ENCODE peak calls at places on chromosomes 6 and 20, in seven cellular contexts. Z is left cardiac atrium; N is activated CD4-positive, alpha-beta T cell treated with anti-CD3 and anti-CD28 coated beads for 36 hours; Q is naive B cell; J is activated CD8-positive, alpha-beta memory T cell treated with anti-CD3 and anti-CD28 coated beads, Interleukin-2, amount 10 ng/mL, durations not matched to agents 7 days and 5 days; A is aorta; C is activated CD8-positive, alpha-beta T cell treated with anti-CD3 and anti-CD28 coated beads for 36 hours. G is an unnamed sample.

GRCh38 chr6:170004585-170005210 is 253.3 kb downstream of the ERMARD start:
- ATAC-seq in Z (no peak), Q (no peak), N (no peak), C (no peak), J (no peak), A (no peak), G (no peak)

GRCh38 chr6:134416501-134417154 is 98.7 kb upstream of the SGK1 start:
- ATAC-seq in C (peak; percentile 66), J (peak; percentile 36), Z (no peak), A (no peak), N (peak; percentile 73), Q (peak; percentile 15), G (no peak)

GRCh38 chr6:164108092-164108491 is 693.6 kb downstream of the QKI start:
- ATAC-seq in A (no peak), Q (no peak), N (no peak), Z (peak; percentile 11), J (no peak), C (no peak), G (no peak)

GRCh38 chr6:107803957-107804356 is 20.2 kb downstream of the SCML4 start:
- ATAC-seq in Z (no peak), N (peak; percentile 84), J (no peak), C (peak; percentile 71), Q (no peak), A (no peak), G (no peak)

GRCh38 chr20:50224553-50225255 is 34.1 kb downstream of the CEBPB start:
- ATAC-seq in J (no peak), Q (no peak), A (peak; percentile 81), N (no peak), C (no peak), Z (peak; percentile 87), G (no peak)

GRCh38 chr6:32659856-32660595 is 6.4 kb downstream of the HLA-DQB1 start:
- ATAC-seq in N (no peak), Q (peak; percentile 24), J (no peak), A (no peak), Z (no peak), C (no peak), G (peak; percentile 75)

GRCh38 chr6:17879224-17879623 is 108.2 kb downstream of the KIF13A start:
- ATAC-seq in N (no peak), C (no peak), Q (no peak), J (no peak), A (no peak), Z (no peak), G (no peak)

GRCh38 chr6:75719133-75719532 is 29.9 kb upstream of the MYO6 start:
- ATAC-seq in A (no peak), N (no peak), J (no peak), Z (no peak), Q (no peak), C (no peak), G (no peak)

GRCh38 chr6:89452269-89452668 is 19.3 kb downstream of the ANKRD6 start:
- ATAC-seq in J (no peak), C (no peak), Z (no peak), A (no peak), N (no peak), Q (no peak), G (no peak)

GRCh38 chr6:142400495-142400894 is 98.7 kb downstream of the ADGRG6 start:
- ATAC-seq in J (no peak), C (no peak), Z (no peak), N (no peak), A (no peak), Q (no peak), G (no peak)

GRCh38 chr20:44969320-44969879 is 3.1 kb downstream of the STK4 start:
- ATAC-seq in N (peak; percentile 20), Z (no peak), A (no peak), C (peak; percentile 4), J (no peak), Q (no peak), G (peak; percentile 35)

GRCh38 chr6:11854418-11855165 is 76.0 kb upstream of the ADTRP start:
- ATAC-seq in C (peak; percentile 80), Q (no peak), N (peak; percentile 81), J (no peak), Z (no peak), A (peak; percentile 22), G (peak; percentile 70)